ENCODE peak calls at places on chromosomes 5 and 9, in nine cellular contexts. One of them, this sample, is unnamed.

GRCh38 chr5:11904270-11904906 is at the start of gene CTNND2:
- DNase-seq in right lobe of liver: no peak
- DNase-seq in foreskin fibroblast: no peak
- DNase-seq in lower leg skin: no peak
- DNase-seq in endodermal cell: peak; percentile 94
- DNase-seq in GM13976: peak; percentile 18
- DNase-seq in endothelial cell: peak; percentile 71
- DNase-seq in epithelial cell of esophagus: peak; percentile 54
- DNase-seq in nephron progenitor cell: peak; percentile 83
- DNase-seq in this sample: peak; percentile 14

GRCh38 chr5:109964136-109964535 is 274.4 kb downstream of the MAN2A1 start:
- DNase-seq in right lobe of liver: no peak
- DNase-seq in foreskin fibroblast: no peak
- DNase-seq in lower leg skin: no peak
- DNase-seq in endodermal cell: no peak
- DNase-seq in GM13976: no peak
- DNase-seq in endothelial cell: no peak
- DNase-seq in epithelial cell of esophagus: peak; percentile 62
- DNase-seq in nephron progenitor cell: no peak
- DNase-seq in this sample: peak; percentile 16

GRCh38 chr9:106830527-106831140 is 32.3 kb upstream of the ZNF462 start:
- DNase-seq in right lobe of liver: no peak
- DNase-seq in foreskin fibroblast: no peak
- DNase-seq in lower leg skin: no peak
- DNase-seq in endodermal cell: no peak
- DNase-seq in GM13976: no peak
- DNase-seq in endothelial cell: no peak
- DNase-seq in epithelial cell of esophagus: no peak
- DNase-seq in nephron progenitor cell: no peak
- DNase-seq in this sample: no peak

GRCh38 chr5:63125862-63126261 is 547.2 kb downstream of the LRRC70 start:
- DNase-seq in right lobe of liver: no peak
- DNase-seq in foreskin fibroblast: no peak
- DNase-seq in lower leg skin: no peak
- DNase-seq in endodermal cell: no peak
- DNase-seq in GM13976: no peak
- DNase-seq in endothelial cell: no peak
- DNase-seq in epithelial cell of esophagus: peak; percentile 64
- DNase-seq in nephron progenitor cell: no peak
- DNase-seq in this sample: peak; percentile 65

GRCh38 chr9:136791466-136792276 is 527 bp downstream of the TMEM141 start:
- DNase-seq in right lobe of liver: peak; percentile 80
- DNase-seq in foreskin fibroblast: no peak
- DNase-seq in lower leg skin: no peak
- DNase-seq in endodermal cell: peak; percentile 96
- DNase-seq in GM13976: peak; percentile 63
- DNase-seq in endothelial cell: peak; percentile 56
- DNase-seq in epithelial cell of esophagus: peak; percentile 90
- DNase-seq in nephron progenitor cell: peak; percentile 67
- DNase-seq in this sample: peak; percentile 95

GRCh38 chr5:9356306-9356942 is 189.5 kb downstream of the SEMA5A start:
- DNase-seq in right lobe of liver: no peak
- DNase-seq in foreskin fibroblast: no peak
- DNase-seq in lower leg skin: no peak
- DNase-seq in endodermal cell: no peak
- DNase-seq in GM13976: no peak
- DNase-seq in endothelial cell: no peak
- DNase-seq in epithelial cell of esophagus: no peak
- DNase-seq in nephron progenitor cell: no peak
- DNase-seq in this sample: no peak

GRCh38 chr5:6134281-6134680 is 244.1 kb downstream of the MED10 start:
- DNase-seq in right lobe of liver: no peak
- DNase-seq in foreskin fibroblast: no peak
- DNase-seq in lower leg skin: no peak
- DNase-seq in endodermal cell: no peak
- DNase-seq in GM13976: no peak
- DNase-seq in endothelial cell: no peak
- DNase-seq in epithelial cell of esophagus: no peak
- DNase-seq in nephron progenitor cell: no peak
- DNase-seq in this sample: no peak

GRCh38 chr5:143019614-143020515 is 249.7 kb downstream of the ARHGAP26 start:
- DNase-seq in right lobe of liver: no peak
- DNase-seq in foreskin fibroblast: no peak
- DNase-seq in lower leg skin: no peak
- DNase-seq in endodermal cell: peak; percentile 79
- DNase-seq in GM13976: peak; percentile 72
- DNase-seq in endothelial cell: no peak
- DNase-seq in epithelial cell of esophagus: no peak
- DNase-seq in nephron progenitor cell: no peak
- DNase-seq in this sample: no peak

GRCh38 chr5:72673623-72674022 is 142.8 kb upstream of the TNPO1 start:
- DNase-seq in right lobe of liver: no peak
- DNase-seq in foreskin fibroblast: no peak
- DNase-seq in lower leg skin: no peak
- DNase-seq in endodermal cell: no peak
- DNase-seq in GM13976: no peak
- DNase-seq in endothelial cell: no peak
- DNase-seq in epithelial cell of esophagus: no peak
- DNase-seq in nephron progenitor cell: no peak
- DNase-seq in this sample: no peak

GRCh38 chr9:93111371-93112115 is 15.5 kb downstream of the CARD19 start:
- DNase-seq in right lobe of liver: peak; percentile 53
- DNase-seq in foreskin fibroblast: no peak
- DNase-seq in lower leg skin: no peak
- DNase-seq in endodermal cell: peak; percentile 45
- DNase-seq in GM13976: no peak
- DNase-seq in endothelial cell: no peak
- DNase-seq in epithelial cell of esophagus: peak; percentile 92
- DNase-seq in nephron progenitor cell: no peak
- DNase-seq in this sample: peak; percentile 89

GRCh38 chr9:8946461-8946860 is 1146.9 kb upstream of the DMAC1 start:
- DNase-seq in right lobe of liver: no peak
- DNase-seq in foreskin fibroblast: no peak
- DNase-seq in lower leg skin: no peak
- DNase-seq in endodermal cell: no peak
- DNase-seq in GM13976: no peak
- DNase-seq in endothelial cell: no peak
- DNase-seq in epithelial cell of esophagus: no peak
- DNase-seq in nephron progenitor cell: no peak
- DNase-seq in this sample: no peak

GRCh38 chr5:88825782-88826110 is 57.2 kb downstream of the MEF2C start:
- DNase-seq in right lobe of liver: no peak
- DNase-seq in foreskin fibroblast: no peak
- DNase-seq in lower leg skin: no peak
- DNase-seq in endodermal cell: no peak
- DNase-seq in GM13976: no peak
- DNase-seq in endothelial cell: no peak
- DNase-seq in epithelial cell of esophagus: no peak
- DNase-seq in nephron progenitor cell: no peak
- DNase-seq in this sample: no peak

GRCh38 chr5:78360674-78361225 is 333 bp downstream of the SCAMP1 start:
- DNase-seq in right lobe of liver: peak; percentile 70
- DNase-seq in foreskin fibroblast: no peak
- DNase-seq in lower leg skin: peak; percentile 32
- DNase-seq in endodermal cell: peak; percentile 77
- DNase-seq in GM13976: peak; percentile 64
- DNase-seq in endothelial cell: peak; percentile 37
- DNase-seq in epithelial cell of esophagus: no peak
- DNase-seq in nephron progenitor cell: peak; percentile 50
- DNase-seq in this sample: peak; percentile 67

DNA sequence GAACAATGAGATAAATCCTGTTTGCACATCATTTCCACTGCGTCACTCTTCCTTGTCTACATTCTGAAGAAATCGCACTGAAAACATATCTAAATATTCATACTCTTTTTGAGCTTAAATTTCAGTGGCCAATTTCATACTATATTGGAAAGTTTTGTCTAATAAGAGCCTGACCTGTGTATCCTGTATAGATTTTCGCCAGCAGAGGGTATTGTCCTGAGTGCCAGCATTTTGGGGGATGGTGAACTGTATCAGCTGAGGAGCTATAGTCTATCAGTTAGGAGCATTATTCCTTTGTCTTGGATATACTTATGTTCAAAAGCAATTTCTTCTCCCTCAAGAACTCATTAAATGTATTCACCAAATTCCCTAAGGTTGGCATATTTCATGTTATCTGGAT is 102.3 kb downstream of the SEMA6A start:
- DNase-seq in right lobe of liver: no peak
- DNase-seq in foreskin fibroblast: no peak
- DNase-seq in lower leg skin: no peak
- DNase-seq in endodermal cell: no peak
- DNase-seq in GM13976: no peak
- DNase-seq in endothelial cell: no peak
- DNase-seq in epithelial cell of esophagus: no peak
- DNase-seq in nephron progenitor cell: no peak
- DNase-seq in this sample: no peak
- TF ChIP-seq CTCF in right lobe of liver: no peak
- TF ChIP-seq CTCF in foreskin fibroblast: no peak
- TF ChIP-seq CTCF in lower leg skin: no peak
- TF ChIP-seq CTCF in endodermal cell: peak; percentile 41
- TF ChIP-seq CTCF in GM13976: no peak
- TF ChIP-seq CTCF in endothelial cell: peak; percentile 12
- TF ChIP-seq CTCF in epithelial cell of esophagus: no peak
- TF ChIP-seq CTCF in nephron progenitor cell: no peak
- TF ChIP-seq CTCF in this sample: no peak

GRCh38 chr5:127957183-127957582 is 126.4 kb upstream of the SLC12A2 start:
- DNase-seq in right lobe of liver: no peak
- DNase-seq in foreskin fibroblast: peak; percentile 45
- DNase-seq in lower leg skin: no peak
- DNase-seq in endodermal cell: no peak
- DNase-seq in GM13976: no peak
- DNase-seq in endothelial cell: no peak
- DNase-seq in epithelial cell of esophagus: peak; percentile 20
- DNase-seq in nephron progenitor cell: no peak
- DNase-seq in this sample: peak; percentile 54
- TF ChIP-seq CTCF in right lobe of liver: no peak
- TF ChIP-seq CTCF in foreskin fibroblast: no peak
- TF ChIP-seq CTCF in lower leg skin: no peak
- TF ChIP-seq CTCF in endodermal cell: no peak
- TF ChIP-seq CTCF in GM13976: no peak
- TF ChIP-seq CTCF in endothelial cell: no peak
- TF ChIP-seq CTCF in epithelial cell of esophagus: no peak
- TF ChIP-seq CTCF in nephron progenitor cell: no peak
- TF ChIP-seq CTCF in this sample: no peak

GRCh38 chr5:982377-983237 is 26.0 kb upstream of the NKD2 start:
- DNase-seq in right lobe of liver: peak; percentile 46
- DNase-seq in foreskin fibroblast: no peak
- DNase-seq in lower leg skin: no peak
- DNase-seq in endodermal cell: peak; percentile 93
- DNase-seq in GM13976: no peak
- DNase-seq in endothelial cell: peak; percentile 64
- DNase-seq in epithelial cell of esophagus: no peak
- DNase-seq in nephron progenitor cell: peak; percentile 55
- DNase-seq in this sample: no peak
- TF ChIP-seq CTCF in right lobe of liver: peak; percentile 10
- TF ChIP-seq CTCF in foreskin fibroblast: no peak
- TF ChIP-seq CTCF in lower leg skin: no peak
- TF ChIP-seq CTCF in endodermal cell: peak; percentile 78
- TF ChIP-seq CTCF in GM13976: no peak
- TF ChIP-seq CTCF in endothelial cell: peak; percentile 40
- TF ChIP-seq CTCF in epithelial cell of esophagus: no peak
- TF ChIP-seq CTCF in nephron progenitor cell: peak; percentile 30
- TF ChIP-seq CTCF in this sample: peak; percentile 33

GRCh38 chr9:4228142-4228541 is 71.7 kb downstream of the GLIS3 start:
- DNase-seq in right lobe of liver: no peak
- DNase-seq in foreskin fibroblast: no peak
- DNase-seq in lower leg skin: no peak
- DNase-seq in endodermal cell: no peak
- DNase-seq in GM13976: no peak
- DNase-seq in endothelial cell: no peak
- DNase-seq in epithelial cell of esophagus: no peak
- DNase-seq in nephron progenitor cell: no peak
- DNase-seq in this sample: no peak

GRCh38 chr9:4225291-4226119 is 74.4 kb downstream of the GLIS3 start:
- DNase-seq in right lobe of liver: no peak
- DNase-seq in foreskin fibroblast: peak; percentile 80
- DNase-seq in lower leg skin: no peak
- DNase-seq in endodermal cell: no peak
- DNase-seq in GM13976: no peak
- DNase-seq in endothelial cell: no peak
- DNase-seq in epithelial cell of esophagus: peak; percentile 78
- DNase-seq in nephron progenitor cell: no peak
- DNase-seq in this sample: no peak

GRCh38 chr9:4226331-4227250 is 73.3 kb downstream of the GLIS3 start:
- DNase-seq in right lobe of liver: no peak
- DNase-seq in foreskin fibroblast: no peak
- DNase-seq in lower leg skin: no peak
- DNase-seq in endodermal cell: no peak
- DNase-seq in GM13976: no peak
- DNase-seq in endothelial cell: no peak
- DNase-seq in epithelial cell of esophagus: no peak
- DNase-seq in nephron progenitor cell: no peak
- DNase-seq in this sample: no peak

GRCh38 chr9:4229252-4229651 is 70.6 kb downstream of the GLIS3 start:
- DNase-seq in right lobe of liver: no peak
- DNase-seq in foreskin fibroblast: no peak
- DNase-seq in lower leg skin: no peak
- DNase-seq in endodermal cell: no peak
- DNase-seq in GM13976: no peak
- DNase-seq in endothelial cell: no peak
- DNase-seq in epithelial cell of esophagus: no peak
- DNase-seq in nephron progenitor cell: no peak
- DNase-seq in this sample: no peak

DNA sequence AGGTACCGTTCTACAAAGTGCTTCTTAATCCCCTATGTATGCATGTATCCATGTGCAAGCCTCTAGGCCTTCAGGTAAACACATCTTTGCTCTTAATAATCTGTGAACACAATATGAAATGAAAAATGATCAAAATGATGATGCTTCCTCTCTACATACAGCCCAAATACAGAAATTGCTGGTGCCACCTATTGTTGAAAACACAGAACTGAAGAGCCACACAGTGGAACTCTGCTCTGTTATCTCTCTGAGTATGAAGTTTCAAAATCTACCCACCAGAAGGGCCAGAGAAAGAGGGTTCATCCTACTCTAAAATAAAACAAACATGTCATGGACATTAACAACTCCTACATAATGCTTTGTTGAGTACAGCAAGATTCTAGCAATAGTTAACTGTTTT is 71.3 kb downstream of the GLIS3 start:
- DNase-seq in right lobe of liver: no peak
- DNase-seq in foreskin fibroblast: peak; percentile 19
- DNase-seq in lower leg skin: no peak
- DNase-seq in endodermal cell: no peak
- DNase-seq in GM13976: no peak
- DNase-seq in endothelial cell: no peak
- DNase-seq in epithelial cell of esophagus: peak; percentile 46
- DNase-seq in nephron progenitor cell: no peak
- DNase-seq in this sample: no peak
- TF ChIP-seq CTCF in right lobe of liver: peak; percentile 53
- TF ChIP-seq CTCF in foreskin fibroblast: peak; percentile 69
- TF ChIP-seq CTCF in lower leg skin: no peak
- TF ChIP-seq CTCF in endodermal cell: peak; percentile 73
- TF ChIP-seq CTCF in GM13976: peak; percentile 48
- TF ChIP-seq CTCF in endothelial cell: no peak
- TF ChIP-seq CTCF in epithelial cell of esophagus: peak; percentile 73
- TF ChIP-seq CTCF in nephron progenitor cell: peak; percentile 38
- TF ChIP-seq CTCF in this sample: peak; percentile 30

DNA sequence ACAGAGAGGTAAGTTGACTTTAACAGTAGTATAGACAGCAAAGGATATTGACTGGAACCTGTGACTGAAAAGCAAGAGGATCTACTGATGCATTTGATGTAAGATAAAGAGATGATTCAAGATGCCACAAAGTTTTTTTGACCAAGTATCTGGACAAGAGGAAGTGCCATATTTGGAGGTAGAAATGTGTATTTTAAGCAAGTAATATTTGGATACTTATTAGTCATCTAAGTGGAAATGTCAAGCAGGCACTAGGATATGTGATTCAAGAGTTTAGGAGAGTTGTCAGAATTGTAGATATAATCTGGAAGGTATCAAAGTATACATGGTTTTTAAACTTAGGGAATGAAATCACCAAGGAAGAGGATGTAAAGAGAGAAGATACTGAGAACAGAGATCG is 686.1 kb upstream of the CHD1 start:
- DNase-seq in right lobe of liver: no peak
- DNase-seq in foreskin fibroblast: no peak
- DNase-seq in lower leg skin: no peak
- DNase-seq in endodermal cell: no peak
- DNase-seq in GM13976: no peak
- DNase-seq in endothelial cell: no peak
- DNase-seq in epithelial cell of esophagus: no peak
- DNase-seq in nephron progenitor cell: no peak
- DNase-seq in this sample: no peak
- TF ChIP-seq CTCF in right lobe of liver: no peak
- TF ChIP-seq CTCF in foreskin fibroblast: no peak
- TF ChIP-seq CTCF in lower leg skin: no peak
- TF ChIP-seq CTCF in endodermal cell: no peak
- TF ChIP-seq CTCF in GM13976: no peak
- TF ChIP-seq CTCF in endothelial cell: no peak
- TF ChIP-seq CTCF in epithelial cell of esophagus: no peak
- TF ChIP-seq CTCF in nephron progenitor cell: no peak
- TF ChIP-seq CTCF in this sample: no peak

This sample was measured in RWPE1.